ENCODE peak calls at places on chromosomes 16 and 17, in ten cellular contexts. K is AML-193; G is stimulated activated naive B cell treated with anti-CD40 and anti-IgM and Interleukin-4, amounts not matched to agents 10 μg/mL and 1 μg/mL and 100 μg/mL, for 72 hours; W is transverse colon; S is fibroblast of pulmonary artery; V is body of pancreas; B is ovary; F is CD4-positive, alpha-beta T cell; A is nucleus accumbens; R is mesothelial cell of epicardium. Q is an unnamed sample.

GRCh38 chr16:12896562-12896961 is 4.8 kb upstream of the SHISA9 start:
- DNase-seq in F (no peak), R (no peak), G (no peak), K (peak), B (no peak), W (no peak), V (peak), S (peak), A (no peak), Q (no peak)

GRCh38 chr16:31331141-31331764 is 23.7 kb upstream of the ITGAX start:
- DNase-seq in S (no peak), K (no peak), F (no peak), B (no peak), W (no peak), V (no peak), A (no peak), G (no peak), R (no peak), Q (no peak)

GRCh38 chr16:50683689-50684374 is 2.7 kb upstream of the SNX20 start:
- DNase-seq in W (peak), R (no peak), K (peak), S (no peak), B (no peak), V (no peak), A (no peak), G (peak), F (no peak), Q (peak)

GRCh38 chr17:34634551-34635160 is 55.3 kb downstream of the TMEM132E start:
- DNase-seq in A (no peak), W (no peak), K (no peak), F (no peak), V (no peak), B (no peak), R (no peak), G (no peak), S (no peak), Q (no peak)

GRCh38 chr17:42548070-42548837 is 4.5 kb upstream of the HSD17B1 start:
- DNase-seq in G (peak), F (peak), R (peak), V (peak), W (peak), K (no peak), B (peak), A (no peak), S (peak), Q (no peak)

GRCh38 chr17:57255776-57256681 is at the start of gene MSI2:
- DNase-seq in B (peak), S (peak), G (peak), K (peak), A (peak), F (peak), V (peak), R (peak), W (peak), Q (peak)

GRCh38 chr17:72143245-72143644 is 22.4 kb downstream of the SOX9 start:
- DNase-seq in A (no peak), V (no peak), G (no peak), R (no peak), K (no peak), F (no peak), B (no peak), S (no peak), W (no peak), Q (no peak)

GRCh38 chr17:17114592-17115225 is 72.5 kb downstream of the MPRIP start:
- DNase-seq in W (no peak), B (no peak), G (peak), K (no peak), R (no peak), V (no peak), F (no peak), A (peak), S (no peak), Q (no peak)

GRCh38 chr17:50186661-50187402 is 14.6 kb downstream of the COL1A1 start:
- DNase-seq in V (no peak), K (no peak), F (no peak), B (no peak), G (no peak), W (no peak), S (peak), R (no peak), A (no peak), Q (no peak)

GRCh38 chr17:9299695-9300094 is 275.9 kb downstream of the STX8 start:
- DNase-seq in R (no peak), S (no peak), W (no peak), A (no peak), G (no peak), B (no peak), F (no peak), V (no peak), K (no peak), Q (no peak)

GRCh38 chr16:1048442-1049112 is 24.0 kb upstream of the SSTR5 start:
- DNase-seq in W (peak), G (no peak), S (peak), K (no peak), B (no peak), R (no peak), V (peak), A (peak), F (no peak), Q (no peak)

Q was measured in CD14-positive monocyte.